ENCODE peak calls at places on chromosomes 5 and 9, in five cellular contexts. J is CD8-positive, alpha-beta T cell; M is tibial artery; C is right lobe of liver; F is coronary artery. I is an unnamed sample.

GRCh38 chr5:102886586-102886985 is 131.5 kb downstream of the PAM start:
- DNase-seq in J (no peak), M (no peak), C (no peak), F (no peak), I (no peak)

GRCh38 chr9:88658311-88658822 is 123.4 kb downstream of the NXNL2 start:
- DNase-seq in J (no peak), M (peak), C (no peak), F (no peak), I (no peak)

GRCh38 chr5:91011029-91011428 is 372.1 kb downstream of the ARRDC3 start:
- DNase-seq in J (no peak), M (no peak), C (no peak), F (no peak), I (no peak)

GRCh38 chr5:159101689-159102088 is 2.0 kb upstream of the EBF1 start:
- DNase-seq in J (no peak), M (no peak), C (no peak), F (no peak), I (no peak)

GRCh38 chr5:59020611-59021285 is 437.9 kb downstream of the RAB3C start:
- DNase-seq in J (no peak), M (no peak), C (no peak), F (no peak), I (no peak)

GRCh38 chr5:72212171-72212570 is 104.9 kb downstream of the MAP1B start:
- DNase-seq in J (no peak), M (no peak), C (no peak), F (no peak), I (no peak)

GRCh38 chr9:125959980-125960619 is 212.9 kb downstream of the PBX3 start:
- DNase-seq in J (no peak), M (no peak), C (no peak), F (no peak), I (no peak)

GRCh38 chr5:179798771-179799643 is 5.2 kb downstream of the LTC4S start:
- DNase-seq in J (no peak), M (no peak), C (no peak), F (no peak), I (no peak)

GRCh38 chr9:95124582-95125359 is 192.7 kb downstream of the FANCC start:
- DNase-seq in J (no peak), M (no peak), C (no peak), F (no peak), I (no peak)

GRCh38 chr9:89254773-89255125 is 56.2 kb upstream of the CKS2 start:
- DNase-seq in J (no peak), M (no peak), C (no peak), F (no peak), I (no peak)

GRCh38 chr9:136232964-136233363 is 12.6 kb downstream of the QSOX2 start:
- DNase-seq in J (no peak), M (no peak), C (no peak), F (no peak), I (no peak)

GRCh38 chr9:125495137-125496119 is 211.6 kb downstream of the MAPKAP1 start:
- DNase-seq in J (no peak), M (no peak), C (no peak), F (no peak), I (no peak)

GRCh38 chr5:143812085-143812705 is at the start of gene HMHB1:
- DNase-seq in J (no peak), M (no peak), C (no peak), F (no peak), I (peak)

GRCh38 chr9:18333157-18333556 is 140.8 kb upstream of the ADAMTSL1 start:
- DNase-seq in J (no peak), M (no peak), C (no peak), F (no peak), I (no peak)

GRCh38 chr9:13932472-13933267 is 381.3 kb downstream of the NFIB start:
- DNase-seq in J (no peak), M (no peak), C (no peak), F (no peak), I (no peak)

GRCh38 chr5:136686192-136686872 is 321.0 kb upstream of the TRPC7 start:
- DNase-seq in J (no peak), M (no peak), C (no peak), F (no peak), I (no peak)

GRCh38 chr5:71563161-71563560 is 24.0 kb upstream of the MCCC2 start:
- DNase-seq in J (no peak), M (no peak), C (no peak), F (no peak), I (no peak)

GRCh38 chr9:78044189-78044588 is 12.6 kb upstream of the GNAQ start:
- DNase-seq in J (no peak), M (no peak), C (no peak), F (no peak), I (no peak)

GRCh38 chr9:127942152-127943010 is 4.7 kb upstream of the DPM2 start:
- DNase-seq in J (peak), M (peak), C (peak), F (no peak), I (peak)

GRCh38 chr5:148482697-148483462 is 99.1 kb downstream of the FBXO38 start:
- DNase-seq in J (peak), M (peak), C (peak), F (peak), I (peak)

GRCh38 chr5:39702928-39703327 is 278.1 kb upstream of the DAB2 start:
- DNase-seq in J (no peak), M (no peak), C (no peak), F (no peak), I (no peak)

GRCh38 chr9:90964101-90965020 is 162.7 kb downstream of the SYK start:
- DNase-seq in J (no peak), M (no peak), C (no peak), F (no peak), I (peak)

GRCh38 chr5:180142824-180143610 is 66.0 kb downstream of the RASGEF1C start:
- DNase-seq in J (peak), M (no peak), C (no peak), F (no peak), I (no peak)

GRCh38 chr9:5671711-5672353 is 42.9 kb downstream of the RIC1 start:
- DNase-seq in J (no peak), M (no peak), C (no peak), F (no peak), I (no peak)

GRCh38 chr5:130720355-130720754 is 444.7 kb downstream of the HINT1 start:
- DNase-seq in J (no peak), M (no peak), C (no peak), F (no peak), I (no peak)

GRCh38 chr5:180600554-180601041 is 9.3 kb upstream of the SCGB3A1 start:
- DNase-seq in J (no peak), M (peak), C (no peak), F (peak), I (peak)

GRCh38 chr9:1117439-1117838 is 67.3 kb downstream of the DMRT2 start:
- DNase-seq in J (no peak), M (no peak), C (no peak), F (no peak), I (no peak)

GRCh38 chr9:127987103-127987614 is 6.4 kb upstream of the EEIG1 start:
- DNase-seq in J (no peak), M (no peak), C (peak), F (no peak), I (no peak)

GRCh38 chr5:135833521-135833920 is 942 bp upstream of the SLC25A48 start:
- DNase-seq in J (peak), M (no peak), C (no peak), F (no peak), I (no peak)

GRCh38 chr9:14542071-14542470 is 151.2 kb downstream of the ZDHHC21 start:
- DNase-seq in J (no peak), M (no peak), C (no peak), F (no peak), I (no peak)

GRCh38 chr5:10481241-10481932 is 39.7 kb downstream of the ROPN1L start:
- DNase-seq in J (no peak), M (no peak), C (no peak), F (no peak), I (no peak)

GRCh38 chr9:103183569-103184191 is 188.5 kb downstream of the CYLC2 start:
- DNase-seq in J (no peak), M (no peak), C (no peak), F (no peak), I (no peak)

GRCh38 chr9:33464045-33464636 is 9.6 kb downstream of the NOL6 start:
- DNase-seq in J (no peak), M (no peak), C (no peak), F (no peak), I (no peak)

GRCh38 chr5:72454996-72455395 is 52.2 kb downstream of the ZNF366 start:
- DNase-seq in J (no peak), M (no peak), C (no peak), F (no peak), I (no peak)

GRCh38 chr9:71793386-71794105 is 25.2 kb upstream of the CEMIP2 start:
- DNase-seq in J (no peak), M (no peak), C (no peak), F (no peak), I (no peak)

GRCh38 chr9:137294684-137295312 is 7.3 kb downstream of the NRARP start:
- DNase-seq in J (no peak), M (no peak), C (no peak), F (no peak), I (no peak)
- H3K4me3 ChIP-seq in J (peak), M (peak), C (no peak), F (peak), I (peak)

GRCh38 chr9:75895112-75895511 is 4.6 kb downstream of the PCSK5 start:
- DNase-seq in J (no peak), M (no peak), C (no peak), F (no peak), I (no peak)

GRCh38 chr9:75890541-75891276 is at the start of gene PCSK5:
- DNase-seq in J (peak), M (peak), C (peak), F (peak), I (peak)

GRCh38 chr9:75892168-75892901 is 1.9 kb downstream of the PCSK5 start:
- DNase-seq in J (no peak), M (peak), C (peak), F (peak), I (peak)

GRCh38 chr9:75891277-75892167 is 1.0 kb downstream of the PCSK5 start:
- DNase-seq in J (peak), M (peak), C (peak), F (peak), I (peak)

DNA sequence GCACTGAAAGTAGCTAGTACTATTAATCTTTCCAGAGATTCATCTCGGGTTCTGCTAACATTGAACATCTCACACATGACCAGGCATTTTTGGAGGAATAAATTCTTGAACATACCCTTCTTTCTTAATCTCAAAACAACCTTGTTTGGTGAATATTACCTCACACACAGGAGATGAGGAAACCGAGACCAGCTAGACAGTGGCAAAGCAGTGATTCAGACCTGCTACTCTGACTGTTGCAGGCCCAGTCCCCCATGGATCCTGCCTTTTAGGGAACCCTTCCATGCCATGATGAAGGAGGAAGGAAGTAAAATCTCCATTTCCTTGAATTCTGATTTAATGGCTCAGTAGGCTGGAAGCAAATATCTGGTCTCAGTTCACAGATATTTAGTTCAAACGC is 2.6 kb downstream of the PCSK5 start:
- DNase-seq in J (no peak), M (no peak), C (no peak), F (no peak), I (no peak)
- H3K4me3 ChIP-seq in J (peak), M (peak), C (peak), F (peak), I (peak)

DNA sequence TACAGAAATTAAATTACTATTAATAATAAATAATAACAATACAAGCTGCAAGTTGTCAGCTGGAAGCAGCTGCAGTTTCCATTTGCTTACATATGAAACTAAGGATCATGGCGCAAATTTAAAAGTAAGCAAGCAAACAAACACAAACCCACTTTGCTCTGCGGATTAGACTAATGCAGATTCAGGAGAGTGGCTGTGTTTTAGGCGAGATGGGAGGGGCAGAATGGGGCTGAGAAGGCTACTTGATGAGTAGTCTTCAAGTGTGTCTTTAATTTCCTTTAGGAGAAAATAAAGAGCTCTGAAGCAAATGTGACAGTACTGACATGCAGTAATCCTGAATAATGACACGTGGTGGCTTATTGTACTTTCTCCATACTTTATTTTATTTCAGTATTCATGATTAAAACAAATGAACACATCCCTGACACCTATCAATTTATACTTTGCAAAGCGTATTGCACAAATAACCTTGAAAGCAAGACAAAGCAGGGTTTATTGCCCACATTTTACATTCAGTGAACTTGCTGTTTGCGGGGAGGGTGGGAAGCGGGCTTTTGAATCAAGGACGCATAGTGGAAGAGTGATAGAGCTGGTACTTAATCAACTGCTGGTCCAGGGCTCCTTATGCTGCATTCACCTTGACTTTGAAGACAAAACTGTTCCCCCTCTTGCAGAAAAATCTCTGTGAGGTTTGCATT is 221.4 kb upstream of the TRIM32 start:
- DNase-seq in J (no peak), M (no peak), C (no peak), F (no peak), I (no peak)
- H3K4me3 ChIP-seq in J (no peak), M (no peak), C (no peak), F (no peak), I (no peak)

GRCh38 chr5:11719888-11720481 is 184.3 kb downstream of the CTNND2 start:
- DNase-seq in J (no peak), M (peak), C (peak), F (no peak), I (no peak)
- H3K4me3 ChIP-seq in J (no peak), M (no peak), C (no peak), F (no peak), I (no peak)

GRCh38 chr5:89735108-89735507 is 674.4 kb downstream of the CETN3 start:
- DNase-seq in J (no peak), M (no peak), C (no peak), F (no peak), I (no peak)
- H3K4me3 ChIP-seq in J (no peak), M (no peak), C (no peak), F (no peak), I (no peak)

I was measured in left lung.